ENCODE peak calls at places on chromosome 21, in four cellular contexts. O is psoas muscle, M is transverse colon, I is spleen. K is an unnamed sample.

GRCh38 chr21:32087452-32087851 is 191.4 kb downstream of the MIS18A start:
- DNase-seq in M (no peak), I (no peak), O (no peak), K (no peak)

GRCh38 chr21:27017251-27017650 is 50.4 kb upstream of the ADAMTS5 start:
- DNase-seq in M (no peak), O (no peak), I (no peak), K (no peak)

GRCh38 chr21:42784276-42784675 is 95.1 kb downstream of the WDR4 start:
- DNase-seq in I (peak), O (no peak), M (no peak), K (no peak)

GRCh38 chr21:35051287-35051818 is 2.3 kb upstream of the RUNX1 start:
- DNase-seq in I (peak), O (peak), M (peak), K (peak)

GRCh38 chr21:33261635-33262034 is 4.5 kb upstream of the IL10RB start:
- DNase-seq in M (peak), O (no peak), I (no peak), K (no peak)

GRCh38 chr21:45359451-45360217 is 45.3 kb upstream of the COL18A1 start:
- DNase-seq in M (no peak), O (no peak), I (no peak), K (no peak)

GRCh38 chr21:43287111-43287973 is 118.5 kb downstream of the CRYAA start:
- DNase-seq in O (peak), I (peak), M (peak), K (no peak)

GRCh38 chr21:20445971-20446370 is 552.2 kb upstream of the NCAM2 start:
- DNase-seq in M (no peak), I (no peak), O (no peak), K (no peak)

GRCh38 chr21:45970674-45971486 is 10.7 kb upstream of the COL6A1 start:
- DNase-seq in I (peak), M (peak), O (peak), K (no peak)

GRCh38 chr21:26813426-26813998 is 31.7 kb downstream of the ADAMTS1 start:
- DNase-seq in I (no peak), M (no peak), O (no peak), K (no peak)

GRCh38 chr21:38661296-38662223 is 144.2 kb upstream of the ETS2 start:
- DNase-seq in O (peak), I (peak), M (peak), K (no peak)

GRCh38 chr21:46431884-46432488 is 26.7 kb upstream of the DIP2A start:
- DNase-seq in I (no peak), O (no peak), M (no peak), K (peak)

GRCh38 chr21:29849735-29850176 is 90.0 kb downstream of the GRIK1 start:
- DNase-seq in I (no peak), M (peak), O (no peak), K (peak)

GRCh38 chr21:31732891-31733520 is 1.1 kb upstream of the SCAF4 start:
- DNase-seq in O (no peak), M (peak), I (no peak), K (no peak)

GRCh38 chr21:31198575-31198974 is 145.5 kb downstream of the TIAM1 start:
- DNase-seq in M (no peak), O (no peak), I (no peak), K (peak)

GRCh38 chr21:17441370-17441769 is 71.5 kb upstream of the CXADR start:
- DNase-seq in I (no peak), M (peak), O (no peak), K (no peak)

GRCh38 chr21:31874817-31875216 is 2.0 kb downstream of the HUNK start:
- DNase-seq in I (peak), O (no peak), M (peak), K (no peak)

GRCh38 chr21:41683815-41684214 is 83.0 kb downstream of the RIPK4 start:
- DNase-seq in O (no peak), I (peak), M (no peak), K (no peak)

GRCh38 chr21:41686664-41687063 is 80.2 kb downstream of the RIPK4 start:
- DNase-seq in M (no peak), O (no peak), I (no peak), K (no peak)

GRCh38 chr21:41685511-41686149 is 81.2 kb downstream of the RIPK4 start:
- DNase-seq in O (no peak), M (no peak), I (no peak), K (no peak)

GRCh38 chr21:41682719-41683179 is 84.1 kb downstream of the RIPK4 start:
- DNase-seq in O (no peak), M (no peak), I (peak), K (no peak)

DNA sequence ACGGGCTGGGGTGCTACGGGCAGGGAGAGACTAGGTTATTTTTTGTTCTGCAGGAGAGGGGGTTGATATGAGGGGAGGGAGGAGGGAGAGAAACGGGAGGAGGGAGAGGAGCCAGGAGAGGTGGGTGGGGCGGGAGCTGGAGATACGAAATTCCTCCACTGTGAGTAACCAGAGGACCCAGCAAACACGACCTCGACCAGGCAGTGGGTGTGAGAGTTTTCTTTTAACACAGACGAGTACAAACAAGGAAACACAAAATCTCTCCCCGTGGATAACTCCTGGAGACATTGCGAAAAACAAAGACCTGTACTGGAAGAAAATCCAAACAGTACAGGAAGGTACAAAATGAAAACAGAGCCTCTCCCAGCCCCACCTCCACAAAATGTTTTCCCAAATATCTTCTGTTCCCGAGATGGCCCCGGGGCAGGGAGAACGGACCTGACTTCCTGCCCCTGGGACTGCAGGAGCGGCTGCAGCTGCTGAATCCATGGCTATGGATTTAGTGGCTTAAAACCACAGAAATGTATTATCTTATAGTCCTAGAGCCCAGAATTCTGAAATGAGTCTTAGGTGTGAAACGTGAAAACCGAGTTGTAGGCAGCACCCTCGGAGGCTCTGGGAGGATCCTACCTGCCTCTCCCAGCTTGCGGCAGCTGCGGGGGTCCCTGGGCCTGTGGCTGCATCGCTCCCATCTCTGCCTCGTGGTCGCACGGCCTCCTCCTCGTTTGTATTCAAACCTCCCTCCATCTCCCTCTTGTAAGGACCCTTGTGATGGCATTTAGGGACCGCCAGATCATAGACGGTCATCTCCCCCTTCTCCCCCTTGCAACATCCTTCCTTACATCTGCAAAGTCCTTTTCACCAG is 82.2 kb downstream of the RIPK4 start:
- DNase-seq in M (peak), I (no peak), O (no peak), K (no peak)
- H3K27ac ChIP-seq in M (no peak), I (no peak), O (no peak), K (no peak)

DNA sequence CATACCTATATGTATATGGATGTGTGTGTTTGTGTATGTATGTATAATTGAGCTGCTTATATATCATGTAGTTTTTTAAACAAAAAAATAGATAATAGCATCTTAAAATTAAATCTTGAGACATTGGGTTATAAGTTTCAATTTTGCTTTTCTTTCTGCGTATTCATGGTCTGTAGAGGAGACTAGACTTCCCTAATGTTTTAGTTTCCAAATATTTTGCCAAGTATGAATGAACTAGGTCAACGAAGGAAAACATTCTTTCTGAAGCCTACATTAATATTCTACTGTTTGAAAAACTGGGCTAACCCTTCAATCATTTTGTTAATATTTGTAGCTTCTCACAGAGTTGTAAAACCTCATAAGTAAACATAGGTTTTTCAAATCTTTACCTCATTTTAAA is 592.6 kb downstream of the USP25 start:
- DNase-seq in I (no peak), O (no peak), M (no peak), K (no peak)
- H3K4me3 ChIP-seq in I (no peak), O (no peak), M (no peak), K (no peak)

GRCh38 chr21:7916329-7917303 is 2604.8 kb upstream of the TPTE start:
- DNase-seq in M (no peak), O (no peak), I (no peak), K (no peak)
- H3K27ac ChIP-seq in M (no peak), O (no peak), I (no peak), K (no peak)

GRCh38 chr21:36395353-36396111 is 10.3 kb downstream of the CHAF1B start:
- DNase-seq in M (no peak), O (no peak), I (no peak), K (no peak)

GRCh38 chr21:36397606-36398005 is 12.4 kb downstream of the CHAF1B start:
- DNase-seq in O (no peak), I (no peak), M (no peak), K (no peak)

GRCh38 chr21:36396314-36396713 is 11.1 kb downstream of the CHAF1B start:
- DNase-seq in M (no peak), I (no peak), O (no peak), K (no peak)

GRCh38 chr21:36400719-36401118 is 15.5 kb downstream of the CHAF1B start:
- DNase-seq in M (no peak), I (no peak), O (no peak), K (no peak)

GRCh38 chr21:36396971-36397370 is 11.8 kb downstream of the CHAF1B start:
- DNase-seq in I (no peak), O (no peak), M (no peak), K (no peak)
- H3K4me3 ChIP-seq in I (no peak), O (no peak), M (no peak), K (no peak)

GRCh38 chr21:28324690-28325089 is 668.0 kb downstream of the LTN1 start:
- DNase-seq in I (no peak), O (no peak), M (no peak), K (no peak)
- H3K27ac ChIP-seq in I (no peak), O (no peak), M (no peak), K (no peak)